ENCODE peak calls at places on chromosomes 5 and 9, in nine cellular contexts. V is adrenal gland; J is CD4-positive, alpha-beta T cell; K is MM.1S; Y is tibial artery; W is IMR-90; B is colonic mucosa; E is CD8-positive, alpha-beta memory T cell; R is left ventricle myocardium inferior. O is an unnamed sample.

GRCh38 chr9:101495810-101496209 is 37.8 kb upstream of the RNF20 start:
- DNase-seq in V (no peak), J (no peak), K (no peak), Y (no peak), W (peak; percentile 78), B (no peak), E (no peak), R (no peak), O (no peak)

GRCh38 chr9:97938081-97938644 is at the start of gene HEMGN:
- DNase-seq in V (no peak), J (peak; percentile 31), K (peak; percentile 96), Y (no peak), W (no peak), B (no peak), E (peak; percentile 71), R (no peak), O (peak; percentile 80)

GRCh38 chr9:100066539-100066938 is 32.3 kb downstream of the ERP44 start:
- DNase-seq in V (peak; percentile 61), J (no peak), K (peak; percentile 27), Y (no peak), W (peak; percentile 51), B (no peak), E (no peak), R (no peak), O (no peak)

GRCh38 chr9:36486454-36486932 is 86.2 kb upstream of the MELK start:
- DNase-seq in V (peak; percentile 61), J (peak; percentile 11), K (peak; percentile 10), Y (peak; percentile 67), W (peak; percentile 11), B (peak; percentile 28), E (no peak), R (no peak), O (peak; percentile 58)

GRCh38 chr5:33671700-33672291 is 220.0 kb downstream of the ADAMTS12 start:
- DNase-seq in V (no peak), J (no peak), K (no peak), Y (no peak), W (no peak), B (no peak), E (no peak), R (no peak), O (no peak)

GRCh38 chr5:65803699-65804426 is 81.9 kb downstream of the NLN start:
- DNase-seq in V (no peak), J (no peak), K (no peak), Y (no peak), W (peak; percentile 72), B (no peak), E (no peak), R (no peak), O (no peak)

GRCh38 chr5:67173959-67174358 is 22.6 kb downstream of the CD180 start:
- DNase-seq in V (no peak), J (no peak), K (no peak), Y (no peak), W (no peak), B (no peak), E (no peak), R (no peak), O (no peak)

GRCh38 chr5:54681036-54681435 is 163.5 kb downstream of the SNX18 start:
- DNase-seq in V (no peak), J (no peak), K (no peak), Y (no peak), W (no peak), B (no peak), E (no peak), R (no peak), O (no peak)

GRCh38 chr5:129377504-129377903 is 82.6 kb upstream of the ADAMTS19 start:
- DNase-seq in V (no peak), J (no peak), K (peak; percentile 92), Y (no peak), W (no peak), B (peak; percentile 76), E (no peak), R (no peak), O (no peak)

GRCh38 chr5:33370135-33370472 is 70.7 kb upstream of the TARS1 start:
- DNase-seq in V (no peak), J (no peak), K (no peak), Y (peak; percentile 65), W (peak; percentile 99), B (no peak), E (no peak), R (no peak), O (no peak)

GRCh38 chr5:160266752-160267345 is 37.5 kb downstream of the FABP6 start:
- DNase-seq in V (no peak), J (no peak), K (no peak), Y (no peak), W (no peak), B (no peak), E (no peak), R (no peak), O (no peak)

GRCh38 chr9:75601280-75601679 is 289.2 kb upstream of the PCSK5 start:
- DNase-seq in V (no peak), J (no peak), K (no peak), Y (no peak), W (no peak), B (no peak), E (no peak), R (no peak), O (no peak)

GRCh38 chr9:77871483-77871882 is 160.1 kb downstream of the GNAQ start:
- DNase-seq in V (no peak), J (no peak), K (no peak), Y (no peak), W (no peak), B (no peak), E (no peak), R (no peak), O (no peak)

DNA sequence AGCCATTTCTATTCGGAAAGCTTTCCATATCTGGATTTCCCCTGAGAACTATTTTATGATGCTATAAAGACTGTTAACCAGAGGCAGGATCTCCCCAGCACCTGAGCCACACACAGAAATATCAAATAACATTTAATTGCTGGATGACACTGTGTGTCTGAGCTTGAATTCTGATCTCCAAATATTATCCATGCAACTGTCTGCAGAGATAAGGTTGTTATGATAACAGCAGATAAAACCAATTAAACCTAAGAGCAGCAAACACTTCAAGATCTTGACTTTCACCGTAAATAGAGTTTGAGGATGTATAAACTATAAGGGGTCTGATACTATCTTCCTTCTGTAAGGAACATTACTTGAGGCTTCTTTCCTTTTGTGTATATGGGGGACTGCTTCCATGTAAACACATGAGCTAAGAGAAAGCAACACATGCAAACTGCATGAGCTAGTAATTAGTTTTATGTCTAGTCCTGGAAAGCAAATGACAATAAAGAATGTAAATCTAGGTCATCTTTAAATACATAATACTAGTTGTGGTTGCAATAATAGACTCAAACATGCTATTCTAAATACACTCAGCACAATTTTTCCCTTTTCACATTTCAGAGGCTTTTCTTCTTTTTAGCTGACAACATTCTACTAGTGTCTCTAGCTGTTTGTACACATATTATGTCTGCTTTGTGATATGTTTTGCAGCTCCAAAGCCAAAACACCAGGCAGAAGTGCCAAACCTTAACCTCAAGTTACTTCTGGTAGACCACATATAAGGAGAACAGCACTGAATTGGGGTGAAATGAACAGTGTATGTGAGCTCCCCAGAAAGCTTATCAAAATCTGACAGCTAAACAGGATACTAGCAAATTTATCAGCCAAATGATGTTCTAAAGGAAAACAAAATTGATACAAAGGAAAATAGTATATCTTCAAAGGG is 136.5 kb downstream of the EFNA5 start:
- DNase-seq in V (no peak), J (no peak), K (no peak), Y (no peak), W (no peak), B (no peak), E (peak; percentile 7), R (no peak), O (no peak)
- H3K27ac ChIP-seq in V (no peak overlapping the region), J (no peak overlapping the region), K (no peak overlapping the region), Y (no peak overlapping the region), W (no peak overlapping the region), B (no peak overlapping the region), E (no peak overlapping the region), R (no peak overlapping the region), O (no peak overlapping the region)

GRCh38 chr5:100584889-100585288 is 49.7 kb downstream of the FAM174A start:
- DNase-seq in V (no peak), J (no peak), K (no peak), Y (no peak), W (no peak), B (no peak), E (no peak), R (no peak), O (no peak)

DNA sequence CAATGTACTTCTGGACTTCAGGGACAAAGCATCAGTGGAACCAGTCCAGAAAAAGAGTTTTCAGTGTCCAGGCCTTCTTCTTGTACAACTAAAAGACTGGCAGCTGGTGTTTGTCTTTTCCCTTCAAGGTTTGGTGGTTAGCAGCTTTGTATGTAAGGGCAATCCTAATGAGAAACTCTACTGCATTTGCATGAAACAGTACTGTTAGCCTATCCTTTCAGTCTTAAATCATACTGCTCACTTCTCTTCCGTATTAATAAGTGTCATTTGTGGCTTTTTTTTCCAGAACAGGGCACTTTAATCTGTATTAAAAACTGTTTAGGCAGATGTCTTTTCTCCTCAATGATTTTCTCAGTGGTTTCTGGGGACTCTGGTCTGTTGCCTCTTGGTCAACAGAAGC is 48.9 kb downstream of the FAM174A start:
- DNase-seq in V (no peak), J (no peak), K (no peak), Y (no peak), W (no peak), B (no peak), E (no peak), R (no peak), O (no peak)
- H3K27ac ChIP-seq in V (no peak overlapping the region), J (no peak overlapping the region), K (no peak overlapping the region), Y (no peak overlapping the region), W (no peak overlapping the region), B (no peak overlapping the region), E (no peak overlapping the region), R (no peak overlapping the region), O (no peak overlapping the region)

GRCh38 chr9:89794918-89795317 is 190.1 kb downstream of the GADD45G start:
- DNase-seq in V (peak; percentile 84), J (no peak), K (no peak), Y (peak; percentile 27), W (no peak), B (peak; percentile 51), E (no peak), R (no peak), O (no peak)
- H3K27ac ChIP-seq in V (no peak overlapping the region), J (no peak overlapping the region), K (no peak overlapping the region), Y (no peak overlapping the region), W (no peak overlapping the region), B (no peak overlapping the region), E (no peak overlapping the region), R (no peak overlapping the region), O (no peak overlapping the region)

GRCh38 chr5:17222679-17223078 is 5.2 kb downstream of the BASP1 start:
- DNase-seq in V (no peak), J (no peak), K (no peak), Y (no peak), W (no peak), B (no peak), E (no peak), R (no peak), O (no peak)

GRCh38 chr5:17223375-17224185 is 6.1 kb downstream of the BASP1 start:
- DNase-seq in V (no peak), J (no peak), K (peak; percentile 79), Y (no peak), W (no peak), B (no peak), E (no peak), R (no peak), O (no peak)

GRCh38 chr5:17227868-17228267 is 10.4 kb downstream of the BASP1 start:
- DNase-seq in V (no peak), J (no peak), K (no peak), Y (no peak), W (no peak), B (no peak), E (no peak), R (no peak), O (no peak)

GRCh38 chr5:17224858-17225436 is 7.5 kb downstream of the BASP1 start:
- DNase-seq in V (no peak), J (no peak), K (no peak), Y (no peak), W (peak; percentile 82), B (no peak), E (no peak), R (no peak), O (no peak)

GRCh38 chr5:17225551-17225950 is 8.1 kb downstream of the BASP1 start:
- DNase-seq in V (no peak), J (no peak), K (no peak), Y (no peak), W (no peak), B (no peak), E (no peak), R (no peak), O (no peak)
- H3K27ac ChIP-seq in V (no peak overlapping the region), J (no peak overlapping the region), K (no peak overlapping the region), Y (no peak overlapping the region), W (peak overlapping the region; percentile 52), B (no peak overlapping the region), E (no peak overlapping the region), R (no peak overlapping the region), O (no peak overlapping the region)

O was measured in CD4-positive, alpha-beta memory T cell.